ENCODE peak calls at places on chromosomes 3 and 15, in ten cellular contexts. H, O, U, T, N, I, V, L, E and Q are unnamed samples.
A peak's percentile ranks its signal among the peaks of the same experiment; 100 is the strongest.

GRCh38 chr15:76184640-76185020 is 124.8 kb downstream of the TMEM266 start:
- DNase-seq in H (no peak), O (no peak), U (no peak), T (no peak), N (no peak), I (no peak), V (no peak), L (no peak), E (no peak), Q (no peak)

GRCh38 chr15:61459785-61460707 is 230.9 kb upstream of the RORA start:
- DNase-seq in H (peak; percentile 85), O (no peak), U (no peak), T (peak; percentile 87), N (no peak), I (no peak), V (no peak), L (no peak), E (no peak), Q (no peak)

GRCh38 chr3:567488-568173 is 371.1 kb downstream of the CHL1 start:
- DNase-seq in H (no peak), O (no peak), U (no peak), T (no peak), N (no peak), I (no peak), V (no peak), L (no peak), E (no peak), Q (no peak)

GRCh38 chr3:64595253-64595694 is 92.5 kb downstream of the ADAMTS9 start:
- DNase-seq in H (peak; percentile 19), O (no peak), U (no peak), T (peak; percentile 98), N (no peak), I (peak; percentile 38), V (no peak), L (no peak), E (no peak), Q (no peak)

GRCh38 chr3:116552261-116552660 is 107.0 kb upstream of the LSAMP start:
- DNase-seq in H (no peak), O (no peak), U (no peak), T (no peak), N (no peak), I (no peak), V (no peak), L (no peak), E (no peak), Q (no peak)

GRCh38 chr3:185631108-185631507 is 45.0 kb downstream of the SENP2 start:
- DNase-seq in H (no peak), O (no peak), U (no peak), T (peak; percentile 21), N (no peak), I (no peak), V (no peak), L (no peak), E (no peak), Q (no peak)

GRCh38 chr3:135304378-135304777 is 509.3 kb downstream of the EPHB1 start:
- DNase-seq in H (no peak), O (no peak), U (no peak), T (peak; percentile 45), N (no peak), I (no peak), V (no peak), L (no peak), E (no peak), Q (no peak)

GRCh38 chr3:179098388-179099077 is 26.9 kb upstream of the ZMAT3 start:
- DNase-seq in H (peak; percentile 15), O (no peak), U (no peak), T (peak; percentile 66), N (no peak), I (no peak), V (no peak), L (no peak), E (peak; percentile 61), Q (no peak)

GRCh38 chr3:12371525-12372140 is 82.8 kb downstream of the PPARG start:
- DNase-seq in H (no peak), O (no peak), U (no peak), T (peak; percentile 57), N (no peak), I (peak; percentile 59), V (no peak), L (no peak), E (peak; percentile 54), Q (no peak)